ENCODE peak calls at places on chromosomes 3 and 15, in seven cellular contexts. One of them, this sample, is unnamed.

GRCh38 chr3:72488736-72489030 is 359.6 kb downstream of the SHQ1 start:
- DNase-seq in NCI-H345: no peak
- DNase-seq in coronary artery: no peak
- DNase-seq in activated CD8-positive, alpha-beta memory T cell treated with anti-CD3 and anti-CD28 coated beads, Interleukin-2, amount 50 U/mL, for 48 hours: no peak
- DNase-seq in MCF 10A: peak; percentile 48
- DNase-seq in stimulated activated CD8-positive, alpha-beta memory T cell treated with anti-CD3 and anti-CD28 coated beads, Interleukin-7, amount 100 ng/mL, for 1 hour: no peak
- DNase-seq in mesendoderm: no peak
- DNase-seq in this sample: no peak

GRCh38 chr3:188248036-188248561 is 94.1 kb downstream of the LPP start:
- DNase-seq in stimulated activated CD8-positive, alpha-beta memory T cell treated with anti-CD3 and anti-CD28 coated beads, Interleukin-7, amount 100 ng/mL, for 1 hour: no peak
- DNase-seq in MCF 10A: no peak
- DNase-seq in coronary artery: no peak
- DNase-seq in activated CD8-positive, alpha-beta memory T cell treated with anti-CD3 and anti-CD28 coated beads, Interleukin-2, amount 50 U/mL, for 48 hours: no peak
- DNase-seq in NCI-H345: no peak
- DNase-seq in mesendoderm: no peak
- DNase-seq in this sample: no peak

GRCh38 chr3:137263982-137264777 is 306.4 kb downstream of the IL20RB start:
- DNase-seq in activated CD8-positive, alpha-beta memory T cell treated with anti-CD3 and anti-CD28 coated beads, Interleukin-2, amount 50 U/mL, for 48 hours: no peak
- DNase-seq in coronary artery: no peak
- DNase-seq in NCI-H345: peak; percentile 86
- DNase-seq in MCF 10A: no peak
- DNase-seq in mesendoderm: no peak
- DNase-seq in stimulated activated CD8-positive, alpha-beta memory T cell treated with anti-CD3 and anti-CD28 coated beads, Interleukin-7, amount 100 ng/mL, for 1 hour: no peak
- DNase-seq in this sample: no peak

GRCh38 chr3:96700322-96701315 is 113.8 kb upstream of the EPHA6 start:
- DNase-seq in NCI-H345: no peak
- DNase-seq in stimulated activated CD8-positive, alpha-beta memory T cell treated with anti-CD3 and anti-CD28 coated beads, Interleukin-7, amount 100 ng/mL, for 1 hour: no peak
- DNase-seq in MCF 10A: peak; percentile 11
- DNase-seq in coronary artery: no peak
- DNase-seq in activated CD8-positive, alpha-beta memory T cell treated with anti-CD3 and anti-CD28 coated beads, Interleukin-2, amount 50 U/mL, for 48 hours: no peak
- DNase-seq in mesendoderm: peak; percentile 67
- DNase-seq in this sample: no peak

GRCh38 chr3:125280966-125281365 is 68.4 kb upstream of the SLC12A8 start:
- DNase-seq in coronary artery: no peak
- DNase-seq in NCI-H345: peak; percentile 43
- DNase-seq in activated CD8-positive, alpha-beta memory T cell treated with anti-CD3 and anti-CD28 coated beads, Interleukin-2, amount 50 U/mL, for 48 hours: no peak
- DNase-seq in MCF 10A: peak; percentile 70
- DNase-seq in mesendoderm: no peak
- DNase-seq in stimulated activated CD8-positive, alpha-beta memory T cell treated with anti-CD3 and anti-CD28 coated beads, Interleukin-7, amount 100 ng/mL, for 1 hour: no peak
- DNase-seq in this sample: no peak

GRCh38 chr3:195888981-195889842 is 19.1 kb downstream of the TNK2 start:
- DNase-seq in stimulated activated CD8-positive, alpha-beta memory T cell treated with anti-CD3 and anti-CD28 coated beads, Interleukin-7, amount 100 ng/mL, for 1 hour: no peak
- DNase-seq in MCF 10A: no peak
- DNase-seq in mesendoderm: no peak
- DNase-seq in NCI-H345: no peak
- DNase-seq in activated CD8-positive, alpha-beta memory T cell treated with anti-CD3 and anti-CD28 coated beads, Interleukin-2, amount 50 U/mL, for 48 hours: no peak
- DNase-seq in coronary artery: no peak
- DNase-seq in this sample: no peak

GRCh38 chr3:141360888-141361598 is 7.3 kb upstream of the ZBTB38 start:
- DNase-seq in NCI-H345: peak; percentile 60
- DNase-seq in coronary artery: no peak
- DNase-seq in mesendoderm: peak; percentile 90
- DNase-seq in MCF 10A: peak; percentile 83
- DNase-seq in stimulated activated CD8-positive, alpha-beta memory T cell treated with anti-CD3 and anti-CD28 coated beads, Interleukin-7, amount 100 ng/mL, for 1 hour: no peak
- DNase-seq in activated CD8-positive, alpha-beta memory T cell treated with anti-CD3 and anti-CD28 coated beads, Interleukin-2, amount 50 U/mL, for 48 hours: no peak
- DNase-seq in this sample: no peak

GRCh38 chr3:25915673-25916072 is 125.8 kb downstream of the OXSM start:
- DNase-seq in stimulated activated CD8-positive, alpha-beta memory T cell treated with anti-CD3 and anti-CD28 coated beads, Interleukin-7, amount 100 ng/mL, for 1 hour: no peak
- DNase-seq in activated CD8-positive, alpha-beta memory T cell treated with anti-CD3 and anti-CD28 coated beads, Interleukin-2, amount 50 U/mL, for 48 hours: no peak
- DNase-seq in NCI-H345: no peak
- DNase-seq in MCF 10A: no peak
- DNase-seq in coronary artery: no peak
- DNase-seq in mesendoderm: no peak
- DNase-seq in this sample: no peak

GRCh38 chr15:88704791-88705768 is 66.3 kb downstream of the ISG20 start:
- DNase-seq in NCI-H345: no peak
- DNase-seq in activated CD8-positive, alpha-beta memory T cell treated with anti-CD3 and anti-CD28 coated beads, Interleukin-2, amount 50 U/mL, for 48 hours: no peak
- DNase-seq in coronary artery: peak; percentile 86
- DNase-seq in stimulated activated CD8-positive, alpha-beta memory T cell treated with anti-CD3 and anti-CD28 coated beads, Interleukin-7, amount 100 ng/mL, for 1 hour: no peak
- DNase-seq in mesendoderm: peak; percentile 10
- DNase-seq in MCF 10A: no peak
- DNase-seq in this sample: no peak

GRCh38 chr3:163474766-163475165 is 1603.5 kb downstream of the SI start:
- DNase-seq in mesendoderm: no peak
- DNase-seq in activated CD8-positive, alpha-beta memory T cell treated with anti-CD3 and anti-CD28 coated beads, Interleukin-2, amount 50 U/mL, for 48 hours: no peak
- DNase-seq in coronary artery: no peak
- DNase-seq in stimulated activated CD8-positive, alpha-beta memory T cell treated with anti-CD3 and anti-CD28 coated beads, Interleukin-7, amount 100 ng/mL, for 1 hour: no peak
- DNase-seq in MCF 10A: no peak
- DNase-seq in NCI-H345: no peak
- DNase-seq in this sample: no peak

GRCh38 chr15:88658070-88658965 is 19.5 kb downstream of the ISG20 start:
- DNase-seq in NCI-H345: no peak
- DNase-seq in coronary artery: peak; percentile 46
- DNase-seq in MCF 10A: no peak
- DNase-seq in stimulated activated CD8-positive, alpha-beta memory T cell treated with anti-CD3 and anti-CD28 coated beads, Interleukin-7, amount 100 ng/mL, for 1 hour: no peak
- DNase-seq in activated CD8-positive, alpha-beta memory T cell treated with anti-CD3 and anti-CD28 coated beads, Interleukin-2, amount 50 U/mL, for 48 hours: no peak
- DNase-seq in mesendoderm: no peak
- DNase-seq in this sample: no peak